ENCODE peak calls at places on chromosomes 2 and 18, in seven cellular contexts. One of them, this sample, is unnamed.

GRCh38 chr2:231680992-231681852 is 27.1 kb upstream of the PTMA start:
- DNase-seq in mucosa of descending colon: peak
- DNase-seq in EL: peak
- DNase-seq in RPMI7951: peak
- DNase-seq in HFFc6: peak
- DNase-seq in MV-4-11: no peak
- DNase-seq in left ventricle myocardium superior: peak
- DNase-seq in this sample: no peak

GRCh38 chr2:70784320-70784719 is 6.1 kb downstream of the FIGLA start:
- DNase-seq in RPMI7951: no peak
- DNase-seq in EL: no peak
- DNase-seq in left ventricle myocardium superior: no peak
- DNase-seq in HFFc6: no peak
- DNase-seq in mucosa of descending colon: no peak
- DNase-seq in MV-4-11: no peak
- DNase-seq in this sample: no peak

GRCh38 chr2:26511466-26511865 is 33.5 kb upstream of the OTOF start:
- DNase-seq in left ventricle myocardium superior: peak
- DNase-seq in EL: no peak
- DNase-seq in RPMI7951: no peak
- DNase-seq in mucosa of descending colon: no peak
- DNase-seq in HFFc6: no peak
- DNase-seq in MV-4-11: no peak
- DNase-seq in this sample: no peak

GRCh38 chr2:75027886-75028285 is 69.4 kb downstream of the POLE4 start:
- DNase-seq in EL: no peak
- DNase-seq in RPMI7951: no peak
- DNase-seq in mucosa of descending colon: no peak
- DNase-seq in left ventricle myocardium superior: no peak
- DNase-seq in HFFc6: no peak
- DNase-seq in MV-4-11: no peak
- DNase-seq in this sample: no peak

GRCh38 chr2:126792186-126792585 is 106.5 kb upstream of the TEX51 start:
- DNase-seq in left ventricle myocardium superior: no peak
- DNase-seq in RPMI7951: no peak
- DNase-seq in EL: no peak
- DNase-seq in MV-4-11: no peak
- DNase-seq in HFFc6: no peak
- DNase-seq in mucosa of descending colon: no peak
- DNase-seq in this sample: no peak

GRCh38 chr2:43050866-43051265 is 175.5 kb downstream of the ZFP36L2 start:
- DNase-seq in RPMI7951: no peak
- DNase-seq in EL: no peak
- DNase-seq in HFFc6: no peak
- DNase-seq in MV-4-11: no peak
- DNase-seq in left ventricle myocardium superior: no peak
- DNase-seq in mucosa of descending colon: peak
- DNase-seq in this sample: no peak

GRCh38 chr2:37795938-37796337 is 124.5 kb upstream of the CDC42EP3 start:
- DNase-seq in MV-4-11: no peak
- DNase-seq in RPMI7951: peak
- DNase-seq in left ventricle myocardium superior: no peak
- DNase-seq in HFFc6: peak
- DNase-seq in mucosa of descending colon: no peak
- DNase-seq in EL: peak
- DNase-seq in this sample: peak

GRCh38 chr2:69952336-69953115 is 8.9 kb downstream of the ASPRV1 start:
- DNase-seq in EL: no peak
- DNase-seq in left ventricle myocardium superior: no peak
- DNase-seq in HFFc6: no peak
- DNase-seq in RPMI7951: no peak
- DNase-seq in mucosa of descending colon: no peak
- DNase-seq in MV-4-11: peak
- DNase-seq in this sample: no peak

GRCh38 chr2:25331686-25332365 is 9.9 kb downstream of the DNMT3A start:
- DNase-seq in HFFc6: no peak
- DNase-seq in RPMI7951: no peak
- DNase-seq in MV-4-11: no peak
- DNase-seq in mucosa of descending colon: no peak
- DNase-seq in EL: no peak
- DNase-seq in left ventricle myocardium superior: no peak
- DNase-seq in this sample: no peak

GRCh38 chr2:195407782-195408181 is 249.2 kb upstream of the SLC39A10 start:
- DNase-seq in EL: peak
- DNase-seq in HFFc6: peak
- DNase-seq in left ventricle myocardium superior: no peak
- DNase-seq in mucosa of descending colon: no peak
- DNase-seq in MV-4-11: no peak
- DNase-seq in RPMI7951: peak
- DNase-seq in this sample: peak

GRCh38 chr2:168244318-168244717 is 3.1 kb downstream of the STK39 start:
- DNase-seq in EL: no peak
- DNase-seq in HFFc6: no peak
- DNase-seq in mucosa of descending colon: peak
- DNase-seq in RPMI7951: no peak
- DNase-seq in MV-4-11: peak
- DNase-seq in left ventricle myocardium superior: peak
- DNase-seq in this sample: no peak

GRCh38 chr2:166716968-166717367 is 171.3 kb upstream of the XIRP2 start:
- DNase-seq in HFFc6: no peak
- DNase-seq in MV-4-11: no peak
- DNase-seq in RPMI7951: no peak
- DNase-seq in EL: no peak
- DNase-seq in left ventricle myocardium superior: no peak
- DNase-seq in mucosa of descending colon: no peak
- DNase-seq in this sample: no peak

GRCh38 chr18:12307871-12308385 is at the start of gene TUBB6:
- DNase-seq in MV-4-11: peak
- DNase-seq in EL: peak
- DNase-seq in mucosa of descending colon: peak
- DNase-seq in left ventricle myocardium superior: peak
- DNase-seq in RPMI7951: peak
- DNase-seq in HFFc6: peak
- DNase-seq in this sample: peak

GRCh38 chr2:32915694-32916093 is 31.1 kb upstream of the LTBP1 start:
- DNase-seq in EL: no peak
- DNase-seq in left ventricle myocardium superior: no peak
- DNase-seq in mucosa of descending colon: no peak
- DNase-seq in MV-4-11: no peak
- DNase-seq in RPMI7951: no peak
- DNase-seq in HFFc6: no peak
- DNase-seq in this sample: no peak